ENCODE peak calls at places on chromosomes 11 and 22, in four cellular contexts. I is sigmoid colon, A is skeletal muscle cell, N is cardiac fibroblast. L is an unnamed sample.

GRCh38 chr11:125938418-125938817 is 7.4 kb upstream of the VSIG10L2 start:
- DNase-seq in I (peak; percentile 59), A (no peak), N (no peak), L (no peak)

GRCh38 chr22:28909375-28909774 is 26.0 kb downstream of the ZNRF3 start:
- DNase-seq in I (no peak), A (no peak), N (peak; percentile 38), L (no peak)

GRCh38 chr22:41417622-41418390 is 28.8 kb downstream of the TOB2 start:
- DNase-seq in I (peak; percentile 99), A (no peak), N (peak; percentile 19), L (no peak)

GRCh38 chr11:65643971-65644370 is 6.1 kb downstream of the SIPA1 start:
- DNase-seq in I (no peak), A (no peak), N (no peak), L (peak; percentile 22)

GRCh38 chr22:36613958-36614357 is 85.0 kb upstream of the EIF3D start:
- DNase-seq in I (no peak), A (no peak), N (no peak), L (no peak)

GRCh38 chr22:31332010-31332409 is 14.1 kb downstream of the PATZ1 start:
- DNase-seq in I (no peak), A (no peak), N (no peak), L (no peak)

GRCh38 chr11:126194121-126194543 is 17.3 kb downstream of the RPUSD4 start:
- DNase-seq in I (no peak), A (no peak), N (peak; percentile 65), L (peak; percentile 80)

GRCh38 chr11:77449060-77449521 is 24.8 kb downstream of the PAK1 start:
- DNase-seq in I (no peak), A (no peak), N (no peak), L (no peak)

GRCh38 chr22:26748845-26749244 is 91.5 kb downstream of the MIAT start:
- DNase-seq in I (no peak), A (no peak), N (no peak), L (no peak)

GRCh38 chr11:76670475-76671235 is at the start of gene LRRC32:
- DNase-seq in I (peak; percentile 77), A (no peak), N (peak; percentile 26), L (no peak)

GRCh38 chr22:47277001-47277400 is 514.6 kb downstream of the TBC1D22A start:
- DNase-seq in I (peak; percentile 61), A (no peak), N (no peak), L (no peak)

GRCh38 chr11:129960216-129961214 is 42.1 kb downstream of the PRDM10 start:
- DNase-seq in I (no peak), A (peak; percentile 58), N (peak; percentile 90), L (peak; percentile 98)

GRCh38 chr11:8336356-8337114 is 72.9 kb upstream of the LMO1 start:
- DNase-seq in I (no peak), A (no peak), N (no peak), L (peak; percentile 90)

GRCh38 chr22:30420401-30421178 is 5.0 kb upstream of the MTFP1 start:
- DNase-seq in I (no peak), A (peak; percentile 87), N (peak; percentile 92), L (peak; percentile 59)

GRCh38 chr22:27247691-27248434 is 553.7 kb downstream of the MN1 start:
- DNase-seq in I (no peak), A (no peak), N (peak; percentile 43), L (no peak)

GRCh38 chr11:69658606-69659450 is 16.3 kb downstream of the LTO1 start:
- DNase-seq in I (no peak), A (no peak), N (no peak), L (no peak)

GRCh38 chr22:31556627-31557203 is 60.4 kb downstream of the SFI1 start:
- DNase-seq in I (no peak), A (no peak), N (peak; percentile 61), L (peak; percentile 58)

GRCh38 chr11:23569547-23569946 is 709.3 kb upstream of the CCDC179 start:
- DNase-seq in I (no peak), A (no peak), N (no peak), L (no peak)

GRCh38 chr11:45225961-45226871 is 59.9 kb downstream of the SYT13 start:
- DNase-seq in I (peak; percentile 64), A (no peak), N (no peak), L (no peak)

GRCh38 chr11:3615998-3616397 is 25.8 kb downstream of the ART5 start:
- DNase-seq in I (peak; percentile 28), A (no peak), N (no peak), L (no peak)

GRCh38 chr11:2435288-2436012 is 8.9 kb downstream of the TRPM5 start:
- DNase-seq in I (no peak), A (no peak), N (no peak), L (no peak)

GRCh38 chr11:118401880-118402590 is 629 bp downstream of the ATP5MG start:
- DNase-seq in I (no peak), A (no peak), N (peak; percentile 90), L (peak; percentile 37)

GRCh38 chr22:39607093-39607492 is 36.5 kb downstream of the CACNA1I start:
- DNase-seq in I (no peak), A (no peak), N (no peak), L (no peak)

GRCh38 chr11:28922351-28922981 is 814.3 kb downstream of the METTL15 start:
- DNase-seq in I (no peak), A (peak; percentile 36), N (no peak), L (no peak)

GRCh38 chr11:28924007-28924406 is 815.8 kb downstream of the METTL15 start:
- DNase-seq in I (no peak), A (no peak), N (peak; percentile 9), L (no peak)

GRCh38 chr11:28913883-28914282 is 805.7 kb downstream of the METTL15 start:
- DNase-seq in I (no peak), A (no peak), N (no peak), L (no peak)

DNA sequence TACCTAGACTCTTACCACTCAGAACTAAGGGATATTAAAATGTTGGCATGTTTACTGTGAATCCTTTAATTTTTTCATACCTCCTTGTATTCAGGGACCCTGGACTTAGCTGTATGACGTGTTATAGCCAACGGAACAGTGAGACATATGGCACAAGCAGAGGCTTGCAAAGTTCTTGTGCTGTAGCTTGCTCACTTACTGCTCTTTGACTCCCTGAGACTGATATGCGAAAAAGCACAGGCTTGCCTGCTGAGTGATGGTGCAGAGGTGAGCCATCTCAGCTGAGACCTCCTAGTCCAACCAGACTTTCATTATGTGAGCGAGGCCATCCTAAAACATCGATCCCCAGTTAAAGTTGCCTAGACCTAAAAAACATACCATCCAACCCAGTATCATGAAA is 811.0 kb downstream of the METTL15 start:
- DNase-seq in I (no peak), A (no peak), N (no peak), L (no peak)
- H3K4me3 ChIP-seq in I (no peak overlapping the region), A (no peak overlapping the region), N (no peak overlapping the region), L (no peak overlapping the region)

GRCh38 chr11:57321996-57322880 is 2.5 kb downstream of the TNKS1BP1 start:
- DNase-seq in I (peak; percentile 97), A (peak; percentile 93), N (peak; percentile 98), L (peak; percentile 93)

GRCh38 chr11:57320719-57321387 is 3.9 kb downstream of the TNKS1BP1 start:
- DNase-seq in I (no peak), A (no peak), N (no peak), L (peak; percentile 23)

GRCh38 chr11:57321388-57321995 is 3.3 kb downstream of the TNKS1BP1 start:
- DNase-seq in I (peak; percentile 69), A (no peak), N (no peak), L (no peak)

GRCh38 chr11:57318178-57318577 is 6.6 kb downstream of the TNKS1BP1 start:
- DNase-seq in I (peak; percentile 70), A (no peak), N (peak; percentile 60), L (no peak)

GRCh38 chr11:57320067-57320718 is 4.6 kb downstream of the TNKS1BP1 start:
- DNase-seq in I (peak; percentile 70), A (no peak), N (no peak), L (no peak)
- H3K4me3 ChIP-seq in I (no peak overlapping the region), A (peak overlapping the region; percentile 5), N (no peak overlapping the region), L (no peak overlapping the region)

GRCh38 chr11:108593214-108593909 is at the start of gene EXPH5:
- DNase-seq in I (peak; percentile 88), A (no peak), N (peak; percentile 46), L (peak; percentile 99)

GRCh38 chr11:108596701-108597100 is 3.1 kb upstream of the EXPH5 start:
- DNase-seq in I (no peak), A (no peak), N (no peak), L (no peak)

GRCh38 chr11:108591893-108592292 is 1.7 kb downstream of the EXPH5 start:
- DNase-seq in I (no peak), A (no peak), N (no peak), L (no peak)

GRCh38 chr11:108592591-108593213 is 866 bp downstream of the EXPH5 start:
- DNase-seq in I (no peak), A (no peak), N (no peak), L (peak; percentile 44)

DNA sequence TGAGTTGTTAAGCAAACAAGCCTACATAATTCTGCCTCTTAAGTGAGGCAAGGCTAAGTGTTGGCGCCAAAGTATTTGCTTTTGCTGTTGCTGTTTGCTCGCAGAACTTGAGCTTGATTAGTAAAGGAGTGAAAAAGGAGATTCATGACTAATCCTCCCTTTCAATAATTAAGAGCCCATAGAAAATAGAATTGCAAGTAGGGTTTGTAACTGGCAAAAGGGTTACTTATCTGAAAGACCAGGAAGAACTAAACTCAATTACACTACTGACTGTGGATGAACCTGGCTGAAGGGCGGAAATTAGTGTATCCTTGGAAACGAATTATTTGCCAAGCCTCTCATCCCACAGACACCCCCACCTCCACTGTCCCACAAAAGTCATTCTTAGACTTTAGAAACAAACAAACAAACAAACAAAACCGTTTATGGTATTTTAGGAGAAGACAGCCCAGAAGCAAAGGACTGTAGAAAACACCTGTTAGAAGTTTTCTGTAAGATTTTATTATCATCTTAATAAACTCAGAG is 404 bp upstream of the EXPH5 start:
- DNase-seq in I (no peak), A (no peak), N (no peak), L (no peak)
- H3K4me3 ChIP-seq in I (peak overlapping the region; percentile 60), A (peak overlapping the region; percentile 60), N (peak overlapping the region; percentile 59), L (peak overlapping the region; percentile 56)

GRCh38 chr11:75428301-75428724 is 4.7 kb downstream of the KLHL35 start:
- DNase-seq in I (peak; percentile 92), A (peak; percentile 60), N (peak; percentile 95), L (peak; percentile 99)

GRCh38 chr11:75430692-75431532 is 2.1 kb downstream of the KLHL35 start:
- DNase-seq in I (no peak), A (no peak), N (peak; percentile 13), L (peak; percentile 35)

GRCh38 chr11:75429902-75430691 is 2.9 kb downstream of the KLHL35 start:
- DNase-seq in I (peak; percentile 65), A (no peak), N (peak; percentile 61), L (peak; percentile 79)

GRCh38 chr11:75428989-75429640 is 3.9 kb downstream of the KLHL35 start:
- DNase-seq in I (peak; percentile 61), A (no peak), N (no peak), L (no peak)

DNA sequence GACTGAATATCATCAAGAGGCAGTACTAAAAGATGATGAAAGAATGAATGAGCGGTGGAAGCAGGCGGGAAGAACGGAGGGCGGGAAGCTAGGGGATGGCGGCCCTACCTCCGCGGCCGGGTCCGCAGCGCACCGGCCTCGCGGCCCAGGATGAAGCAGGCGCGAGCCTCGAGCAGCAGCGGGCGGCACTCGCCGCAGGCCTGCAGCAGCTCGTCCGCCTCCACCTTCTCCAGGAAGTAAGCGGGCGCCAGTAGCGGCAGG is 3.4 kb downstream of the KLHL35 start:
- DNase-seq in I (no peak), A (no peak), N (no peak), L (no peak)
- H3K4me3 ChIP-seq in I (peak overlapping the region; percentile 47), A (peak overlapping the region; percentile 11), N (no peak overlapping the region), L (no peak overlapping the region)

L was measured in PC-3.